ENCODE peak calls at places on chromosomes 16 and 17, in four cellular contexts. V is neural progenitor cell, L is vagina, Y is esophagus muscularis mucosa. K is an unnamed sample.
A peak's percentile ranks its signal among the peaks of the same experiment; 100 is the strongest.

GRCh38 chr17:33038740-33039139 is 47.1 kb downstream of the SPACA3 start:
- DNase-seq in L (no peak), Y (no peak), V (peak; percentile 85), K (peak; percentile 12)

GRCh38 chr17:1060991-1061390 is 64.1 kb downstream of the TIMM22 start:
- DNase-seq in V (no peak), Y (no peak), L (no peak), K (no peak)

GRCh38 chr17:50533720-50534148 is 1.2 kb downstream of the EPN3 start:
- DNase-seq in L (no peak), Y (no peak), V (no peak), K (no peak)

GRCh38 chr17:61486135-61487120 is 34.2 kb downstream of the TBX4 start:
- DNase-seq in Y (no peak), L (peak; percentile 70), V (peak; percentile 44), K (peak; percentile 12)

GRCh38 chr17:2053380-2054261 is 1.3 kb upstream of the HIC1 start:
- DNase-seq in Y (peak; percentile 95), V (peak; percentile 81), L (no peak), K (peak; percentile 51)

GRCh38 chr16:88770459-88771293 is 14.3 kb downstream of the PIEZO1 start:
- DNase-seq in V (peak; percentile 93), L (no peak), Y (no peak), K (no peak)

GRCh38 chr17:7001562-7001961 is 5.7 kb downstream of the ALOX12 start:
- DNase-seq in Y (no peak), L (no peak), V (peak; percentile 52), K (peak; percentile 55)

GRCh38 chr17:27356091-27356705 is 62.3 kb downstream of the WSB1 start:
- DNase-seq in L (no peak), Y (no peak), V (no peak), K (peak; percentile 37)

GRCh38 chr16:65756163-65756562 is 610.3 kb upstream of the CDH5 start:
- DNase-seq in Y (no peak), V (no peak), L (no peak), K (no peak)

GRCh38 chr16:31695667-31696066 is 168.0 kb downstream of the AHSP start:
- DNase-seq in V (no peak), Y (peak; percentile 42), L (no peak), K (peak; percentile 96)

GRCh38 chr16:50203681-50204080 is 50.6 kb downstream of the TENT4B start:
- DNase-seq in L (no peak), Y (no peak), V (no peak), K (no peak)

GRCh38 chr17:54277868-54278267 is 455.1 kb downstream of the KIF2B start:
- DNase-seq in Y (no peak), L (no peak), V (no peak), K (no peak)

GRCh38 chr16:14652726-14653125 is 20.0 kb downstream of the BFAR start:
- DNase-seq in L (no peak), V (no peak), Y (no peak), K (no peak)

GRCh38 chr17:52233176-52233575 is 74.7 kb upstream of the CA10 start:
- DNase-seq in L (no peak), V (no peak), Y (no peak), K (no peak)

GRCh38 chr16:70715113-70715711 is 29.4 kb upstream of the MTSS2 start:
- DNase-seq in Y (no peak), L (no peak), V (no peak), K (no peak)

GRCh38 chr16:46638947-46639925 is 18.1 kb upstream of the SHCBP1 start:
- DNase-seq in V (no peak), Y (no peak), L (no peak), K (no peak)

GRCh38 chr17:29588561-29589411 is 662 bp downstream of the GIT1 start:
- DNase-seq in Y (no peak), L (no peak), V (peak; percentile 79), K (no peak)

GRCh38 chr17:75684924-75685323 is 17.8 kb downstream of the SAP30BP start:
- DNase-seq in Y (no peak), L (peak; percentile 90), V (no peak), K (no peak)

GRCh38 chr17:42748906-42749798 is 4.3 kb upstream of the EZH1 start:
- DNase-seq in V (no peak), L (no peak), Y (no peak), K (no peak)

GRCh38 chr17:31060814-31061550 is 33.8 kb upstream of the NF1 start:
- DNase-seq in L (no peak), Y (no peak), V (no peak), K (no peak)

GRCh38 chr17:74642995-74643394 is 19.5 kb upstream of the CD300E start:
- DNase-seq in V (no peak), Y (no peak), L (no peak), K (no peak)

GRCh38 chr17:1104222-1104621 is 75.6 kb downstream of the ABR start:
- DNase-seq in Y (no peak), V (no peak), L (no peak), K (no peak)

GRCh38 chr16:12271006-12271405 is 294.5 kb downstream of the SNX29 start:
- DNase-seq in L (no peak), V (peak; percentile 75), Y (no peak), K (peak; percentile 23)

GRCh38 chr16:4687946-4688673 is 5.3 kb upstream of the NUDT16L1 start:
- DNase-seq in Y (no peak), V (no peak), L (no peak), K (no peak)

GRCh38 chr16:87538594-87538993 is 45.8 kb upstream of the ZCCHC14 start:
- DNase-seq in V (no peak), Y (no peak), L (no peak), K (no peak)

GRCh38 chr16:2195316-2196161 is 866 bp downstream of the CASKIN1 start:
- DNase-seq in Y (no peak), L (no peak), V (peak; percentile 43), K (peak; percentile 26)
- H3K4me3 ChIP-seq in Y (peak overlapping the region; percentile 52), L (peak overlapping the region; percentile 55), V (peak overlapping the region; percentile 80), K (peak overlapping the region; percentile 9)

DNA sequence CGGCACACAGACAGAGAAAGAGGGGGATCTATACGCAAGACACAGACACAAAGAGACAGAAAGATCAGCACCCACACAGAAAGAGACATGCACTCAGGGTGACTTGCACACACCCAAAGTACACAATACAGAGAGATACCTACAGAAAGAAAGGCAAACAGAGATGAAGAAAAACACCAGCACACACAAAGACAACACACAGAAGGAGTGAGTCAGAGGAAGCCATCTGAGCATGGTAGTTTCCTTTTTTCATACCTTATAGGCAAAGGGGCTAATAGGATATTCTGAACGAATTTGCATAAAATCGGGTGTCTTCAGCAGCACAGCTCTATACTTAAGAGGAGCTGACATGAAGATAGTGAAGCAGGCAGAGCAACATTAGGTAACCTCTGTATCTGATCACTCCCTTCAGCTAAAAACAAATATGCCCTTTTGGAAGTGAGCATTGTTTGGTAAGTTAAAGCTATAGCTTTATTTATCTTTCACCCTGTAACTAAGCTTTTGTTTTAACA is 198.6 kb downstream of the AATF start:
- DNase-seq in V (no peak), L (no peak), Y (no peak), K (no peak)
- H3K4me3 ChIP-seq in V (no peak overlapping the region), L (no peak overlapping the region), Y (no peak overlapping the region), K (no peak overlapping the region)

GRCh38 chr17:82751171-82751570 is 694 bp upstream of the TBCD start:
- DNase-seq in Y (no peak), V (no peak), L (no peak), K (no peak)
- H3K4me3 ChIP-seq in Y (peak overlapping the region; percentile 95), V (peak overlapping the region; percentile 98), L (peak overlapping the region; percentile 82), K (no peak overlapping the region)

DNA sequence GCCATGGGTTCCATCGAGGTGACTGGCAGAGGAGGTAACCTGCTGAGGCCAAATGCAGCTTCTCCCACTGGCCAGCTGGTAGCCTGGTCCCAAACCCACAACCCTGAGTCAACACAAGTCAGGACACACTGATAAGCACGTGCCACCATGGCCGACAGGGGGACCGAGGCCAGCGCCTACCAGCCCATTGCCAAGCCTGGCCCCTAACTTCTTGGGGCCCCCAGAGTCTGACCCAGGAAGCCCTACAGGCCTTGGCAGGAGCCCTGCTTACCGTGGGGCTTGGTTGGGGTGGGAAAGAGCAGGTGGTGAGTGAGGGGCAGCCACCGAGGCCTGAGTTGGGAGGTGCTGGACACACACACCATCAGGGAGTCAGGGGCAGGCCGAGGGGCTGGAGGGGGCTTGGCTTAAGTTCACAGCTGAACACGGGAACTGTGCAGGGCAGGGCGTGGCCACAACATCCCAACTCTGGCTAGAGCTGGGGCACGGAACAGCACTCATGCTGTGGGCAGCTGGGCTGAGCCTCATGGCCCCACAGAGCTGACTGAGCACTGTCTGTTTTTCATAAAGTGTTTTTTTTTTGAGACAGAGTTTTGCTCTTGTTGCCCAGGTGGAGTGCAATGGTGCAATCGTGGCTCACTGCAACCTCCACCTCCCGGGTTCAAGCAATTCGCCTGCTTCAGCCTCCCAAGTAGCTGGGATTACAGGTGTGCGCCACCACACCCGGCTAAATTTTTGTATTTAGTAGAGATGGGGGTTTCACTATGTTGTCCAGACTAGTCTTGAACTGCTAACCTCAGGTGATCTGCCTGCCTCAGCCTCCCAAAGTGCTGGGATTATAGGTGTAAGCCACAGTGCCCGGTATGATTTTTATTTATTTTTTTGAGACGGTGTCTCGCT is 5.5 kb downstream of the MRPL28 start:
- DNase-seq in V (no peak), L (no peak), Y (no peak), K (no peak)
- H3K4me3 ChIP-seq in V (no peak overlapping the region), L (no peak overlapping the region), Y (no peak overlapping the region), K (no peak overlapping the region)

GRCh38 chr16:67428146-67428731 is 2.7 kb upstream of the HSD11B2 start:
- DNase-seq in V (peak; percentile 92), Y (no peak), L (no peak), K (peak; percentile 28)

GRCh38 chr16:67430504-67431076 is 331 bp upstream of the HSD11B2 start:
- DNase-seq in L (no peak), V (peak; percentile 57), Y (no peak), K (no peak)

GRCh38 chr16:67429799-67430503 is 970 bp upstream of the HSD11B2 start:
- DNase-seq in L (no peak), V (no peak), Y (no peak), K (no peak)

GRCh38 chr16:67431077-67431804 is at the start of gene HSD11B2:
- DNase-seq in L (no peak), V (peak; percentile 91), Y (no peak), K (no peak)

DNA sequence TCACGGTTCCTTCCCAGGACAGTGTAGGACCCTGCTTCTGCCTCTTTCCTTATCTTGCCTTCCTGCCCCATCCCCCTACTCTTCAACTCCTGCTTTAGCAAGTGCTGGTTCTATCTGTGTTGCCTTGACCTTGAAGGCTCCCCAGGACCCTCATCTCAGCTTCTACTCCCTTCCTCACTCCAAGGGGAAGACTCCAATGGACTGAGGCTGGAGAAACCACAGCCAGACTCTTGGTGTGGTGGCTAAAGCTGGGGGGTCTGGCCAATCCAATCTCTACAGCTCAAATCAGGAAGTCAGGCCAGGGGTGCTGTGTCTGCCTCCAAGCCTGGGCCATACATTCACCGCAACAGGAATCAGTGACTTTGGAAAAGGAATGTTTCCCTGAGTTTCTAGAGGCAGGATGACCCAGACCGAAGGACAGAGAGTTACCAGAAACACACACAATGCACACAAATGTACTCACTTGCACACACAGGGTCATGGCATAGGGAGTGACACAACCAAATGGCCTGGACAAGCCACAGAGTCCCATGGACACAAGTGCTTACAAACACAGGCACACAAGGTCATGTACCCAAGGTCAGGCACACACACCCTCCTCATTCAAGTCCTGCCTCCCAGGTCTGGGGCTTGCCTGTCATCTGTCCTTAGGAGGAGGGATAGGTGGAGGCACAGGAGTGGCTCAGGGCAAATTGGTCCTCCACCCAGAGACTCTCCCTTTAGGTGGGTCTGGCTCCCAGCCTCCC is 1.7 kb upstream of the HSD11B2 start:
- DNase-seq in L (no peak), Y (no peak), V (no peak), K (no peak)
- H3K4me3 ChIP-seq in L (no peak overlapping the region), Y (no peak overlapping the region), V (no peak overlapping the region), K (no peak overlapping the region)

DNA sequence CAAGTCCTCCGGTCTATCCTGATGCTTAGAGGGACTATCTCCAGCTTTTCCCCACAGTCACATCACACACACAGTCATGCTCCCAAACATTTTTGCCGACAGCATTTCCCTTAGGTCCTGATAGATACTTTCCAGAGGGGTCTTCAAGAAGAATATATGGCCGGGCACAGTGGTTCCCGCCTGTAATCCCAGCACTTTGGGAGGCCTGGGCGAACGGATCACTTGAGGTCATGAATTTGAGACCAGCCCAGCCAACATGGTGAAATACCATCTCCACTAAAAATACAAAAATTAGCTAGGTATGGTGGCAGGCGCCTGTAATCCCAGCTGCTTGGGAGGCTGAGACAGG is 4.3 kb upstream of the GIP start:
- DNase-seq in Y (no peak), V (no peak), L (no peak), K (no peak)
- H3K4me3 ChIP-seq in Y (no peak overlapping the region), V (no peak overlapping the region), L (no peak overlapping the region), K (no peak overlapping the region)